ENCODE peak calls at places on chromosomes 4 and X, in four cellular contexts. G is PC-3, W is pancreas, Q is lower leg skin. C is an unnamed sample.

GRCh38 chr4:15703439-15703838 is 574 bp downstream of the BST1 start:
- DNase-seq in Q (no peak), G (no peak), W (no peak), C (no peak)

GRCh38 chr4:39044947-39045734 is 12.9 kb upstream of the TMEM156 start:
- DNase-seq in Q (no peak), W (peak), G (no peak), C (no peak)

GRCh38 chr4:15765910-15766703 is 12.0 kb upstream of the CD38 start:
- DNase-seq in G (no peak), W (no peak), Q (no peak), C (no peak)

GRCh38 chrX:47218280-47218919 is at the start of gene CDK16:
- DNase-seq in W (peak), G (peak), Q (peak), C (peak)

GRCh38 chr4:120841580-120841979 is 80.9 kb downstream of the PRDM5 start:
- DNase-seq in Q (no peak), G (no peak), W (no peak), C (no peak)

GRCh38 chrX:143500751-143501150 is 16.5 kb downstream of the SPANXN3 start:
- DNase-seq in W (no peak), Q (no peak), G (peak), C (no peak)

GRCh38 chrX:115952417-115953092 is 218.0 kb upstream of the AGTR2 start:
- DNase-seq in Q (no peak), G (no peak), W (no peak), C (no peak)

GRCh38 chr4:61572160-61572559 is 372.0 kb downstream of the ADGRL3 start:
- DNase-seq in Q (no peak), W (no peak), G (peak), C (no peak)

GRCh38 chr4:186606593-186606992 is 51.2 kb upstream of the MTNR1A start:
- DNase-seq in W (no peak), Q (no peak), G (peak), C (no peak)

GRCh38 chr4:161564230-161564834 is 599.5 kb downstream of the FSTL5 start:
- DNase-seq in G (peak), Q (no peak), W (no peak), C (no peak)

GRCh38 chrX:57528670-57529255 is 63.0 kb upstream of the ZXDB start:
- DNase-seq in G (peak), Q (no peak), W (no peak), C (no peak)

GRCh38 chr4:118816538-118817177 is 19.3 kb downstream of the SEC24D start:
- DNase-seq in G (peak), W (no peak), Q (no peak), C (no peak)

GRCh38 chr4:7398104-7398423 is 36.7 kb downstream of the PSAPL1 start:
- DNase-seq in Q (no peak), G (peak), W (peak), C (no peak)

GRCh38 chr4:17142232-17142711 is 243.8 kb upstream of the LDB2 start:
- DNase-seq in W (no peak), Q (peak), G (no peak), C (no peak)

GRCh38 chr4:73446336-73446938 is 10.4 kb downstream of the AFP start:
- DNase-seq in Q (no peak), W (peak), G (peak), C (peak)

GRCh38 chrX:51641421-51642021 is 22.8 kb upstream of the CENPVL3 start:
- DNase-seq in G (peak), Q (no peak), W (no peak), C (peak)

GRCh38 chrX:110108381-110108796 is 105.5 kb downstream of the TMEM164 start:
- DNase-seq in G (no peak), Q (no peak), W (no peak), C (no peak)

GRCh38 chr4:93828332-93828829 is at the start of gene ATOH1:
- DNase-seq in Q (no peak), W (no peak), G (no peak), C (peak)
- H3K4me3 ChIP-seq in Q (no peak), W (peak), G (peak), C (peak)

GRCh38 chr4:104973708-104974107 is 173.0 kb upstream of the TET2 start:
- DNase-seq in W (no peak), G (no peak), Q (no peak), C (no peak)
- TF ChIP-seq CTCF in W (no peak), G (no peak), Q (no peak), C (no peak)

DNA sequence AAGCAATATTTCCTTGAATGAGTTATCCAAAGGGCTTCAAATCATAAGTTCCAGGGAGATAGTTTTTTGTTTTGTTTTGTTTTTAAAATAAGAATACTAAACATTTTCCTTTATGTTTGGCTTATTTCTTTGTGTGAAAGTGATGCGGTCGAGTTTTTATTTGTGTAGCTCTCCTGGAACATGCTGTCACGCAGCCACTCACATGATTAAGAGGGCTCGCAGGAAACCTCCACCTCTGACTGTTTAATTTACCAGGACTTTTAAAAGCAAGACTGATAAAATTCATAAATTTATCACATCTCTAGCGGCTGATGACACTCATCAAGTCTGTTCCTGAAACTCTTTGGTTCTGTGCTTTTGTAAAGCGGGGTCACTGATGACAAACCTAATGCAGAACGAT is 48.9 kb upstream of the HAND2 start:
- DNase-seq in W (no peak), Q (no peak), G (no peak), C (no peak)
- H3K4me3 ChIP-seq in W (no peak), Q (no peak), G (no peak), C (no peak)

DNA sequence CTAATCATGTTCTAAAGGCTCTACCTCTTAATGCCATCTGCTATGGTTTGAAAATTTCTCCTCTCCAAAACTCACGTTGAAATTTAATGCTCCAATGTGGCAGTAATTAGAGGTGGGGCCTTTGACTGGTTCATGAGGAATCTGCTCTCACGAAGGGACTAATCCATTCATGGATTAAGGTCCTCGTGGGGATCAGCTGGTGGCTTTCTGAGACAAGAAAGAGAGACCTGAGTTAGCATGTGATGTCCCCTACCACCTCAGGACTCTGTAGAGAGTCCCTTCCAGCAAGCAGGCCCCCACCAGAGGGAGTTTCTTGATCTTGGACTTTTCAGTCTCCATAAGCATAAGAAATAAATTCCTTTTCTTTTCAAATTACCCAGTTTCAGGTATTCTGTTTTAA is 65.3 kb downstream of the WDFY3 start:
- DNase-seq in Q (no peak), G (no peak), W (no peak), C (no peak)
- TF ChIP-seq CTCF in Q (no peak), G (no peak), W (no peak), C (no peak)

C was measured in Caco-2.